ENCODE peak calls at places on chromosome 12, in six cellular contexts. H is IMR-90, N is H9, B is neuronal stem cell, I is mesenchymal stem cell, D is H1. K is an unnamed sample.
A peak's percentile ranks its signal among the peaks of the same experiment; 100 is the strongest.

GRCh38 chr12:9867531-9867930 is 1.6 kb downstream of the CLEC2B start:
- DNase-seq in H (no peak), N (no peak), B (no peak), I (peak; percentile 8), D (no peak), K (no peak)

GRCh38 chr12:103571286-103571685 is 15.8 kb upstream of the STAB2 start:
- DNase-seq in H (no peak), N (peak; percentile 89), B (peak; percentile 75), I (no peak), D (no peak), K (peak; percentile 41)

GRCh38 chr12:46266869-46267617 is 1.8 kb downstream of the SLC38A1 start:
- DNase-seq in H (peak; percentile 64), N (peak; percentile 72), B (peak; percentile 52), I (peak; percentile 75), D (no peak), K (peak; percentile 59)

GRCh38 chr12:1881301-1881700 is 37.2 kb downstream of the CACNA2D4 start:
- DNase-seq in H (no peak), N (peak; percentile 18), B (no peak), I (no peak), D (no peak), K (no peak)

GRCh38 chr12:11765817-11766794 is 116.6 kb downstream of the ETV6 start:
- DNase-seq in H (peak; percentile 70), N (no peak), B (no peak), I (peak; percentile 65), D (no peak), K (no peak)

GRCh38 chr12:124472690-124473279 is 94.6 kb downstream of the NCOR2 start:
- DNase-seq in H (no peak), N (no peak), B (no peak), I (no peak), D (no peak), K (no peak)

GRCh38 chr12:49008943-49009342 is 9.6 kb downstream of the PRKAG1 start:
- DNase-seq in H (no peak), N (no peak), B (no peak), I (no peak), D (no peak), K (no peak)

GRCh38 chr12:105100207-105100985 is 7.1 kb upstream of the WASHC4 start:
- DNase-seq in H (peak; percentile 76), N (no peak), B (no peak), I (peak; percentile 80), D (no peak), K (no peak)

GRCh38 chr12:110684322-110684836 is 4.5 kb downstream of the HVCN1 start:
- DNase-seq in H (peak; percentile 64), N (no peak), B (no peak), I (no peak), D (no peak), K (no peak)

GRCh38 chr12:54131641-54132280 is 57.0 kb downstream of the SMUG1 start:
- DNase-seq in H (no peak), N (no peak), B (no peak), I (no peak), D (no peak), K (no peak)

GRCh38 chr12:9340422-9341259 is 132.4 kb upstream of the PZP start:
- DNase-seq in H (peak; percentile 92), N (no peak), B (no peak), I (peak; percentile 85), D (no peak), K (peak; percentile 48)

GRCh38 chr12:112194601-112195247 is 69.4 kb downstream of the TRAFD1 start:
- DNase-seq in H (no peak), N (no peak), B (no peak), I (no peak), D (no peak), K (no peak)

GRCh38 chr12:6662906-6663742 is at the start of gene ING4:
- DNase-seq in H (peak; percentile 99), N (peak; percentile 100), B (peak; percentile 97), I (peak; percentile 100), D (peak; percentile 95), K (peak; percentile 100)

GRCh38 chr12:47194501-47194900 is 114.7 kb upstream of the AMIGO2 start:
- DNase-seq in H (no peak), N (no peak), B (no peak), I (no peak), D (no peak), K (no peak)

GRCh38 chr12:6613776-6614512 is 6.8 kb upstream of the CHD4 start:
- DNase-seq in H (peak; percentile 99), N (peak; percentile 98), B (peak; percentile 95), I (peak; percentile 99), D (peak; percentile 82), K (peak; percentile 46)

DNA sequence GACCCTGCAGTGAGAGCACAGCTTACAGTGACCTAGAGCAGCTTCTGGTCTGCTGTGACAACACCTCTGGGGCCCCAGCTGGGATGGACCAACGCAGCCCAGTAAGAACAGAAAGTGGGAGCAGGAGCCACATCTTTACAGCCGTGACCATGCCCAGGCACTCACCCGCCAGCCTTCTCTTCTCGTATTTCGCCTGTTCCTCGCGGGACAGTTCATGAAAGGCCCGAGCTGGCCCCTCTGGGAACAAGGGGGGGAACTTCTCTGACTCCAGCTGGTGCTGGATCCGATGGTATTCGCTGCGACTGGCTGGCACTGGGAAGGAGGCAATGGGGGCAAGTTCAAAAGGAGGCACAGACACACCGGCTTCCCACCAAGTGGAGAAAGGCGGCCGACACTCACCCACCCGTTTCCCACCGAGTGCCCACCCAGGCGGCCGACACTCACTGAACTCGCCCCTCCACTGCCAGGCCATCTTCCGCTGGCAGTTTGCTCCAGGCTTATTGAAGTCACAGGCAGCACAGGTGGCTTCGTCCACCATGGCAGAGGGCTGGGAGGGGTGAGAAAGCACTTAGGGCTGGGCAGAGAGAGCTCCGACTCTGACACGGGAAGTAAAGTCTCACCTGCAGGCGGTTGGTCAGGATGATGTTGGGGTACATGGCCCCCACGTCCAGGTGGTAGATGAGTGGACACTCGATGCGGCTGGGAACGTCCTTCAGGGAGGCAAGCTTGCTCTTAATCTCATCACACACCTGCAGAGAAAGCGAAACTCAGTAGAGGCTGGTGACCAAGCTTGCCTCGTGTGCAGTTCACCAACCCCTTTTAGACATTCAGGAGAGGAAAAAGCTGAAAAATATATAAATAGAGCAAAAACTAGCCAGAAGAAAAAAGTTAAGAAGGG is 18.7 kb downstream of the POLE start:
- DNase-seq in H (no peak), N (no peak), B (no peak), I (no peak), D (no peak), K (no peak)
- H4K91ac ChIP-seq in H (no peak overlapping the region), N (no peak overlapping the region), B (no peak overlapping the region), I (no peak overlapping the region), D (no peak overlapping the region), K (no peak overlapping the region)

GRCh38 chr12:108313609-108314331 is 25.3 kb downstream of the CMKLR1 start:
- DNase-seq in H (no peak), N (no peak), B (no peak), I (no peak), D (no peak), K (no peak)

GRCh38 chr12:108312073-108312884 is 26.8 kb downstream of the CMKLR1 start:
- DNase-seq in H (no peak), N (no peak), B (no peak), I (no peak), D (no peak), K (peak; percentile 43)

GRCh38 chr12:108312885-108313203 is 26.3 kb downstream of the CMKLR1 start:
- DNase-seq in H (no peak), N (no peak), B (no peak), I (no peak), D (no peak), K (no peak)

GRCh38 chr12:108311605-108312004 is 27.5 kb downstream of the CMKLR1 start:
- DNase-seq in H (no peak), N (no peak), B (no peak), I (no peak), D (no peak), K (no peak)

DNA sequence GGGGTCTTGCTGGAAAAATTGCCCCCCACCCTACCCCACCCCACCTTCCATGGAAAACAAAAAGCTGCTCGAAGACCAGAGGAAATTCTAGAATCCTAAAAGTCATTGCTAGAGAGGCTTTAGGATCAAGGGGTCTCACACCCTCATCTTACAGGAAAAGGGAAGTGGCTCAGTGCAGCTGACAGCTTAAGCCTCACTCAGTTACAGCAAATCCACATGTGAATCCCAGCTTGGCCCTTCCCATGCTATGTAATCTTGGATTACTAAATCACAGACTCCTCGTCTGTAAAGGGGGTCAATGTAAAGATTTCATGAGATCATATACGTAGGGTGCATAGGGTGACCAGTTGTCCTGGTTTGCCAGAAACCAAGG is 25.9 kb downstream of the CMKLR1 start:
- DNase-seq in H (no peak), N (no peak), B (no peak), I (no peak), D (no peak), K (peak; percentile 14)
- H3K18ac ChIP-seq in H (no peak overlapping the region), N (no peak overlapping the region), B (no peak overlapping the region), I (no peak overlapping the region), D (no peak overlapping the region), K (no peak overlapping the region)

GRCh38 chr12:57047981-57048380 is 1.9 kb downstream of the MYO1A start:
- DNase-seq in H (peak; percentile 43), N (no peak), B (no peak), I (no peak), D (no peak), K (peak; percentile 90)

GRCh38 chr12:57046392-57046791 is 3.5 kb downstream of the MYO1A start:
- DNase-seq in H (no peak), N (no peak), B (no peak), I (no peak), D (no peak), K (peak; percentile 98)

GRCh38 chr12:57049047-57049446 is 882 bp downstream of the MYO1A start:
- DNase-seq in H (no peak), N (no peak), B (no peak), I (no peak), D (no peak), K (no peak)

GRCh38 chr12:57048423-57048822 is 1.5 kb downstream of the MYO1A start:
- DNase-seq in H (no peak), N (no peak), B (no peak), I (no peak), D (no peak), K (no peak)

DNA sequence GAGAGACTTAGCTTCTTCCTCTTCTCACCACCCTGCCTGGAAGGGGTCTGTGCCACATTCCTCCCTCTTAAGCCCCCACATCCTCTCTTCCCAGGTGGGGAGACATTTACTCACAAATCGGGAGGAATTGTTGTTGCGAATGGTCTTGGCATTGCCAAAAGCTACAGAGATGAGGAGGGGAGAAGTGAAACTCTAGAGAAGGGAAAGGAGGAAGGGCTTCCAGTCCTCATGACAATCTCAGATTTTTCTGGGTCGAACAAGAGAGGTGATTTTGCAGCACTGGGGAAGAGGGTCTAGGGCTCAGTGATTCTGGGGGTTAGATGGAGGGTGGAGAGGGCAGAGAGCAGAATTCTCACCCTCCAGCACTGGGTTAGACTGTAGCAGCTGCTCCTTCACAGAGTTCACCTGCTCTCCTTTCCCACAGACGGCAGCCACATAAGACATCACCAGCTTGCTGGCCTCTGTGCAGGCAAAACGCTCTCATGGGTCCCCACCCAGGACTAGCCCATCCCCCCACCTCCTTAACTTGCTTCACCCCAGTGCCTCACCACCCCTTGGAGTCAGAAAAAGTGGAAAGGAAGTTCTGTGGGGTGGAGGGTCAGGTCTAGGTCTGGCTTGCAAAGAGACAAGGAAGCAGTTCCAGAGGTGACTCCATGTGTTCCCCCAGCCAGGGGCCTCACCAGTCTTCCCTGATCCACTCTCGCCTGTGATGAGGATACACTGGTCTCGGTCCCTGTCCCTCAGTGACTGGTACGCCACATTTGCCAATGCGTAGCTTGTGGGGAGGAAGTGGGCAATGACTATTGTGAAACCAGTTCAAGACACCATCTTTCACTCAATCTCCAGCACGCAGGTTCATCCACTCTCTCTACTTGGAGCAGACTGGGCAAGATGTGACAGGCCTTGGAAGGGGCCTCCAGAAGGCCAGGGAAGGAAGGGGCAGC is 2.7 kb downstream of the MYO1A start:
- DNase-seq in H (no peak), N (no peak), B (no peak), I (no peak), D (no peak), K (peak; percentile 61)
- H4K91ac ChIP-seq in H (no peak overlapping the region), N (no peak overlapping the region), B (no peak overlapping the region), I (no peak overlapping the region), D (no peak overlapping the region), K (no peak overlapping the region)

GRCh38 chr12:4031703-4032291 is 158.6 kb upstream of the PARP11 start:
- DNase-seq in H (peak; percentile 20), N (peak; percentile 53), B (no peak), I (peak; percentile 53), D (no peak), K (peak; percentile 25)
- H3K18ac ChIP-seq in H (peak overlapping the region; percentile 67), N (peak overlapping the region; percentile 51), B (peak overlapping the region; percentile 95), I (peak overlapping the region; percentile 96), D (peak overlapping the region; percentile 81), K (peak overlapping the region; percentile 98)

K was measured in trophoblast cell.